ENCODE peak calls at places on chromosome 17, in six cellular contexts. P is CD8-positive, alpha-beta memory T cell; O is CD8-positive, alpha-beta T cell; N is effector memory CD4-positive, alpha-beta T cell; V is testis; X is body of pancreas. Q is an unnamed sample. For H3K9me3 and H3K4me1, the result is how much of the 10 kb centered on the place peaks cover.

GRCh38 chr17:58317421-58318064 is 11.1 kb downstream of the TSPOAP1 start:
- DNase-seq in P (peak), O (peak), N (peak), V (peak), X (peak), Q (no peak)

GRCh38 chr17:74318391-74318790 is 7.6 kb upstream of the KIF19 start:
- DNase-seq in P (no peak), O (no peak), N (no peak), V (no peak), X (no peak), Q (no peak)

GRCh38 chr17:45346255-45347015 is 29.6 kb upstream of the MAP3K14 start:
- DNase-seq in P (no peak), O (no peak), N (no peak), V (peak), X (no peak), Q (peak)

GRCh38 chr17:55784666-55785065 is 33.8 kb downstream of the PCTP start:
- DNase-seq in P (no peak), O (no peak), N (no peak), V (no peak), X (no peak), Q (no peak)

GRCh38 chr17:19738073-19738449 is 10.0 kb downstream of the ALDH3A1 start:
- DNase-seq in P (no peak), O (no peak), N (no peak), V (no peak), X (no peak), Q (no peak)

GRCh38 chr17:45907720-45908395 is 13.5 kb downstream of the MAPT start:
- DNase-seq in P (no peak), O (no peak), N (no peak), V (no peak), X (no peak), Q (no peak)

GRCh38 chr17:33288954-33289353 is 4.1 kb downstream of the ASIC2 start:
- DNase-seq in P (no peak), O (no peak), N (no peak), V (no peak), X (no peak), Q (no peak)

GRCh38 chr17:29241015-29241963 is 5.4 kb upstream of the CRYBA1 start:
- DNase-seq in P (no peak), O (no peak), N (no peak), V (no peak), X (peak), Q (peak)

GRCh38 chr17:74862108-74862901 is 2.6 kb upstream of the GRIN2C start:
- DNase-seq in P (peak), O (peak), N (peak), V (peak), X (no peak), Q (peak)

GRCh38 chr17:33435716-33436301 is 142.7 kb upstream of the ASIC2 start:
- DNase-seq in P (no peak), O (no peak), N (no peak), V (no peak), X (no peak), Q (no peak)

GRCh38 chr17:12979255-12979654 is 38.6 kb downstream of the ELAC2 start:
- DNase-seq in P (no peak), O (no peak), N (no peak), V (no peak), X (no peak), Q (no peak)

GRCh38 chr17:61467416-61468262 is 15.4 kb downstream of the TBX4 start:
- DNase-seq in P (no peak), O (no peak), N (no peak), V (peak), X (peak), Q (no peak)

GRCh38 chr17:68910256-68910705 is 44.9 kb downstream of the ABCA8 start:
- DNase-seq in P (no peak), O (no peak), N (no peak), V (peak), X (peak), Q (no peak)

GRCh38 chr17:58329035-58329807 is 626 bp upstream of the TSPOAP1 start:
- DNase-seq in P (peak), O (peak), N (peak), V (no peak), X (peak), Q (peak)

GRCh38 chr17:43010667-43011308 is 4.2 kb downstream of the IFI35 start:
- DNase-seq in P (no peak), O (no peak), N (no peak), V (no peak), X (peak), Q (no peak)

GRCh38 chr17:42906772-42907171 is 6.2 kb downstream of the G6PC1 start:
- DNase-seq in P (no peak), O (no peak), N (no peak), V (no peak), X (no peak), Q (no peak)

GRCh38 chr17:70187383-70187782 is 18.1 kb downstream of the KCNJ2 start:
- DNase-seq in P (no peak), O (no peak), N (no peak), V (no peak), X (no peak), Q (no peak)

GRCh38 chr17:69592692-69593350 is 178.3 kb downstream of the MAP2K6 start:
- DNase-seq in P (no peak), O (no peak), N (no peak), V (no peak), X (no peak), Q (no peak)

GRCh38 chr17:1511290-1511689 is 5.1 kb downstream of the INPP5K start:
- DNase-seq in P (no peak), O (no peak), N (no peak), V (peak), X (no peak), Q (no peak)

GRCh38 chr17:44501866-44502265 is 1.3 kb downstream of the GPATCH8 start:
- DNase-seq in P (no peak), O (no peak), N (no peak), V (no peak), X (no peak), Q (no peak)

GRCh38 chr17:71799657-71800056 is 321.2 kb upstream of the SOX9 start:
- DNase-seq in P (no peak), O (no peak), N (no peak), V (no peak), X (peak), Q (no peak)

GRCh38 chr17:62017912-62018311 is 47.2 kb downstream of the MED13 start:
- DNase-seq in P (no peak), O (no peak), N (no peak), V (no peak), X (no peak), Q (no peak)

GRCh38 chr17:45332989-45333701 is 16.3 kb upstream of the MAP3K14 start:
- DNase-seq in P (no peak), O (no peak), N (no peak), V (no peak), X (peak), Q (no peak)

GRCh38 chr17:81608082-81608481 is 28.8 kb downstream of the NPLOC4 start:
- DNase-seq in P (no peak), O (no peak), N (no peak), V (no peak), X (no peak), Q (no peak)

GRCh38 chr17:57463103-57463885 is 207.0 kb downstream of the MSI2 start:
- DNase-seq in P (no peak), O (no peak), N (no peak), V (no peak), X (no peak), Q (no peak)

GRCh38 chr17:33756021-33756420 is 462.9 kb upstream of the ASIC2 start:
- DNase-seq in P (no peak), O (no peak), N (no peak), V (no peak), X (no peak), Q (no peak)

GRCh38 chr17:74332017-74332650 is 6.1 kb downstream of the KIF19 start:
- DNase-seq in P (no peak), O (no peak), N (no peak), V (no peak), X (no peak), Q (no peak)

GRCh38 chr17:7486181-7486580 is 2.0 kb downstream of the POLR2A start:
- DNase-seq in P (no peak), O (no peak), N (no peak), V (no peak), X (no peak), Q (no peak)
- H3K9me3 ChIP-seq in P (under half), O (under half), N (under half), V (under half), X (under half), Q (under half)

DNA sequence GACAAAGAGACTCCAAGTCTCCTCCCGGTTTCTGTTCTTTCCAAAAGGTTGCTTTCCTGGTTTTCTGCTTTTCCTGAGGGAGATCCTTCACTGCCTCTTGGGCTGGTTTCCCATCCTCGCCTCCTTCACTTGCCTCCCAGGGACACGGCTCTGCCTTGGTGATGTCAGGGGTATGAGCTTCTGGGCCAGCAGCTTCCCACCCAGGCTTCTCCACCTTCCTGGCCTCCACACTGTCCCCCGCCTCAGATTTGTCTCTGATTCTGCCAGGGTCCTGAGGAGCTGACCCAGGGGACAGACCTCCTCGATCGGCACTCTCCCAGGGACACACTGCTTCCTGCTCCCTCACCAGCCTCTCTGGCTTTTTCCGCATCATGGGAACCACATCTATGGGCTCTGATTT is 14.5 kb downstream of the GPR179 start:
- DNase-seq in P (no peak), O (no peak), N (no peak), V (no peak), X (no peak), Q (no peak)
- H3K4me1 ChIP-seq in P (under half), O (under half), N (under half), V (under half), X (under half), Q (under half)

DNA sequence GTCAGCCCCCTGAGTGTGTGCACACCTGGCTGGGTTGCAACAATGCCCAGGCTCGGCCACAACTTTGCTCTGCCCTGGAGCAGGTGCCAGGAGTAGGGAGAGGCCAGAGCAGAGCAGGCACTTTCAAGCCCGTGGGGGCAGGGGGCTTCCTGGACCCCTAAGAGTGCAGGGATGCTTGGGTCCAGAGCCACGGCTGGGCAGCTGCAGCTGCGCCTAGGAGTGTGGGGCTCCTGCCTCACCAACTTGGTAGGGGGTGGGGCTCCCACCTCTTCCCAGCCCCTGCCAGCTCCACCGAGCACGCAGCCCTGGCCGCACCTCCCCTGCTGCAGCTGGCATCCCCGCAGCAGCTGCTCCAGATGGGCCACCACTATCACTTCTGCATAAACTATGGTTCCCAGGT is 7.8 kb downstream of the OR3A2 start:
- DNase-seq in P (no peak), O (no peak), N (no peak), V (no peak), X (no peak), Q (no peak)
- H3K9me3 ChIP-seq in P (under half), O (under half), N (under half), V (under half), X (under half), Q (under half)

GRCh38 chr17:59356543-59357218 is 25.2 kb downstream of the YPEL2 start:
- DNase-seq in P (no peak), O (no peak), N (no peak), V (no peak), X (no peak), Q (no peak)

GRCh38 chr17:59355030-59355694 is 23.7 kb downstream of the YPEL2 start:
- DNase-seq in P (no peak), O (no peak), N (no peak), V (no peak), X (peak), Q (no peak)

GRCh38 chr17:59357929-59358328 is 26.5 kb downstream of the YPEL2 start:
- DNase-seq in P (no peak), O (no peak), N (no peak), V (no peak), X (no peak), Q (no peak)

GRCh38 chr17:59355695-59356323 is 24.4 kb downstream of the YPEL2 start:
- DNase-seq in P (no peak), O (no peak), N (no peak), V (peak), X (no peak), Q (no peak)

DNA sequence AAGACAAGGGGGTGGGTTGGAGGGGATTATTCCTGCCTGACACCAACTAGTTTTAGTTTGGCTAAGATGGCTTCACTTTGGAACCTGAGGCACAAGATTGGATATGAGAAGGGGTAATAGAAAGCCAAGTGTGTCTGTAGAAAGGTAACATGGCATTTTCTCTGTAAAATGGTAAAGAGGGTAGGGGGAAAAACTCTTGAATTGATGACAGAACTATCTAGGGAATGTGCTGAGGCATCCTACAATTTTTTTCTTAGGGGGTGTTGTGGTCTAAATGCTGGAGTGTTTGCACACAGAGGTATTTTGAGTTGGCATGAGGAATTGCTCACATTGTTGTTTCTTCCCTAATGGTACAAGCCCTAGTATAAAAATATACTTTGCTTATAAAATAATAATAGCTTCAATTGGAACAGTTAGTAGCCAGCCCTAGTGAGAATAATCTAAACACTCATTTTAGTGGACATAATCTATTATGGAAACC is 25.8 kb downstream of the YPEL2 start:
- DNase-seq in P (no peak), O (no peak), N (no peak), V (no peak), X (no peak), Q (no peak)
- H3K4me1 ChIP-seq in P (half or more), O (half or more), N (under half), V (half or more), X (half or more), Q (under half)

GRCh38 chr17:5181509-5182305 is 10.0 kb downstream of the ZNF594 start:
- DNase-seq in P (no peak), O (no peak), N (no peak), V (no peak), X (no peak), Q (no peak)

GRCh38 chr17:5179003-5179402 is 12.7 kb downstream of the ZNF594 start:
- DNase-seq in P (no peak), O (no peak), N (no peak), V (no peak), X (no peak), Q (no peak)

GRCh38 chr17:5184284-5184683 is 7.4 kb downstream of the ZNF594 start:
- DNase-seq in P (peak), O (peak), N (no peak), V (no peak), X (no peak), Q (no peak)

GRCh38 chr17:5182597-5183409 is 8.9 kb downstream of the ZNF594 start:
- DNase-seq in P (no peak), O (no peak), N (no peak), V (no peak), X (no peak), Q (no peak)

DNA sequence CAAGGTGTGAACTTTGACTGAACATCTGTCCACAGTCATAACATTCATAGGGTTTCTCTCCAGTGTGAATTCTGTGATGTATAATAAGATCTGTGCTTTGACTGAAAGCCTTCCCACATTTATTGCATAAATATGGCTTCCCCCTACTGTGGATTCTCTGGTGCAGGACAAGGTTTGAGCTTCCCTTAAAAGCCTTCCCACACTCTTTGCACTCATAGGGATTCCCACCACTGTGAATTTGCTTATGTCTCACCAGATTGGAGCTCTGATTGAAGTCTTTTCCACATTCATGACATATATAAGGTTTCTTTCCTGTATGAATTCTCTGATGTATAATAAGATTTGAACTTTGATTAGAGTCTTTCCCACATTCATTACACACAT is 8.3 kb downstream of the ZNF594 start:
- DNase-seq in P (no peak), O (no peak), N (no peak), V (no peak), X (no peak), Q (no peak)
- H3K9me3 ChIP-seq in P (half or more), O (under half), N (half or more), V (under half), X (under half), Q (under half)